ENCODE peak calls at places on chromosomes 7 and 10, in six cellular contexts. One of them, this sample, is unnamed.

GRCh38 chr10:84177541-84178386 is 4.2 kb downstream of the GPR15LG start:
- DNase-seq in mucosa of gallbladder: peak
- DNase-seq in EH: no peak
- DNase-seq in spleen: peak
- DNase-seq in dorsolateral prefrontal cortex: no peak
- DNase-seq in OCI-LY7: peak
- DNase-seq in this sample: no peak

GRCh38 chr7:151808296-151809155 is 68.4 kb downstream of the PRKAG2 start:
- DNase-seq in spleen: peak
- DNase-seq in dorsolateral prefrontal cortex: no peak
- DNase-seq in EH: peak
- DNase-seq in mucosa of gallbladder: peak
- DNase-seq in OCI-LY7: no peak
- DNase-seq in this sample: no peak

GRCh38 chr10:103784723-103785418 is 70.5 kb downstream of the SH3PXD2A start:
- DNase-seq in spleen: no peak
- DNase-seq in mucosa of gallbladder: peak
- DNase-seq in dorsolateral prefrontal cortex: no peak
- DNase-seq in OCI-LY7: no peak
- DNase-seq in EH: no peak
- DNase-seq in this sample: no peak

GRCh38 chr10:124994573-124995473 is 52.9 kb downstream of the ZRANB1 start:
- DNase-seq in dorsolateral prefrontal cortex: no peak
- DNase-seq in spleen: peak
- DNase-seq in mucosa of gallbladder: no peak
- DNase-seq in OCI-LY7: no peak
- DNase-seq in EH: no peak
- DNase-seq in this sample: peak

GRCh38 chr10:92873029-92873428 is 24.7 kb downstream of the EXOC6 start:
- DNase-seq in mucosa of gallbladder: no peak
- DNase-seq in EH: no peak
- DNase-seq in spleen: no peak
- DNase-seq in OCI-LY7: no peak
- DNase-seq in dorsolateral prefrontal cortex: no peak
- DNase-seq in this sample: no peak

GRCh38 chr7:121186746-121187145 is 142.1 kb upstream of the WNT16 start:
- DNase-seq in OCI-LY7: no peak
- DNase-seq in dorsolateral prefrontal cortex: no peak
- DNase-seq in mucosa of gallbladder: no peak
- DNase-seq in spleen: no peak
- DNase-seq in EH: no peak
- DNase-seq in this sample: no peak

GRCh38 chr10:47247190-47248059 is 52.6 kb upstream of the GDF10 start:
- DNase-seq in EH: no peak
- DNase-seq in mucosa of gallbladder: no peak
- DNase-seq in spleen: peak
- DNase-seq in dorsolateral prefrontal cortex: no peak
- DNase-seq in OCI-LY7: no peak
- DNase-seq in this sample: no peak

GRCh38 chr10:113447278-113447677 is 105.6 kb upstream of the HABP2 start:
- DNase-seq in dorsolateral prefrontal cortex: no peak
- DNase-seq in EH: no peak
- DNase-seq in mucosa of gallbladder: no peak
- DNase-seq in OCI-LY7: no peak
- DNase-seq in spleen: no peak
- DNase-seq in this sample: no peak

GRCh38 chr7:68760556-68760955 is 837.7 kb upstream of the AUTS2 start:
- DNase-seq in OCI-LY7: no peak
- DNase-seq in mucosa of gallbladder: no peak
- DNase-seq in EH: no peak
- DNase-seq in dorsolateral prefrontal cortex: no peak
- DNase-seq in spleen: no peak
- DNase-seq in this sample: no peak

GRCh38 chr10:69237528-69238159 is 17.5 kb downstream of the HKDC1 start:
- DNase-seq in spleen: peak
- DNase-seq in dorsolateral prefrontal cortex: peak
- DNase-seq in EH: peak
- DNase-seq in mucosa of gallbladder: peak
- DNase-seq in OCI-LY7: peak
- DNase-seq in this sample: peak

GRCh38 chr7:64999165-65000004 is 7.1 kb downstream of the ERV3-1 start:
- DNase-seq in dorsolateral prefrontal cortex: no peak
- DNase-seq in EH: no peak
- DNase-seq in OCI-LY7: peak
- DNase-seq in spleen: peak
- DNase-seq in mucosa of gallbladder: peak
- DNase-seq in this sample: no peak

GRCh38 chr7:50146692-50147091 is 53.6 kb upstream of the ZPBP start:
- DNase-seq in spleen: no peak
- DNase-seq in OCI-LY7: peak
- DNase-seq in mucosa of gallbladder: no peak
- DNase-seq in EH: no peak
- DNase-seq in dorsolateral prefrontal cortex: no peak
- DNase-seq in this sample: no peak

GRCh38 chr7:138645284-138645683 is 55.9 kb downstream of the SVOPL start:
- DNase-seq in spleen: no peak
- DNase-seq in OCI-LY7: no peak
- DNase-seq in EH: no peak
- DNase-seq in mucosa of gallbladder: no peak
- DNase-seq in dorsolateral prefrontal cortex: no peak
- DNase-seq in this sample: no peak

GRCh38 chr7:100389437-100390088 is 16.3 kb downstream of the PILRA start:
- DNase-seq in dorsolateral prefrontal cortex: no peak
- DNase-seq in EH: no peak
- DNase-seq in mucosa of gallbladder: no peak
- DNase-seq in spleen: no peak
- DNase-seq in OCI-LY7: no peak
- DNase-seq in this sample: no peak

This sample was measured in esophagus muscularis mucosa.